ENCODE peak calls at places on chromosome 3, in nine cellular contexts. O, H, V, Z, L, K, N, M and D are unnamed samples.

GRCh38 chr3:52431459-52432223 is 13.3 kb downstream of the SEMA3G start:
- DNase-seq in V (no peak), N (no peak), H (no peak), Z (no peak), M (no peak), O (no peak), L (no peak), K (no peak), D (no peak)

GRCh38 chr3:123818324-123818920 is 65.7 kb downstream of the MYLK start:
- DNase-seq in K (no peak), H (no peak), N (no peak), V (no peak), L (no peak), Z (no peak), O (no peak), M (no peak), D (no peak)

GRCh38 chr3:8320711-8321458 is 180.7 kb upstream of the LMCD1 start:
- DNase-seq in O (no peak), V (peak), L (no peak), Z (no peak), K (peak), N (no peak), M (no peak), H (no peak), D (no peak)

GRCh38 chr3:139227165-139227564 is 116.7 kb upstream of the MRPS22 start:
- DNase-seq in O (no peak), M (no peak), H (no peak), N (no peak), Z (no peak), V (no peak), L (no peak), K (no peak), D (no peak)

GRCh38 chr3:184399410-184399809 is 19.6 kb downstream of the CHRD start:
- DNase-seq in H (no peak), L (no peak), K (no peak), O (no peak), N (no peak), Z (no peak), V (peak), M (no peak), D (no peak)

GRCh38 chr3:190811775-190812480 is 50.6 kb downstream of the GMNC start:
- DNase-seq in M (no peak), K (peak), Z (no peak), N (peak), L (peak), V (peak), O (peak), H (peak), D (no peak)

GRCh38 chr3:178420033-178420432 is 116.2 kb upstream of the KCNMB2 start:
- DNase-seq in Z (no peak), H (no peak), N (no peak), V (no peak), M (no peak), O (no peak), L (peak), K (peak), D (peak)

GRCh38 chr3:102451556-102451955 is 16.7 kb downstream of the ZPLD1 start:
- DNase-seq in N (no peak), Z (no peak), O (no peak), M (no peak), L (no peak), H (no peak), V (no peak), K (no peak), D (no peak)

GRCh38 chr3:123750659-123751420 is 133.3 kb downstream of the MYLK start:
- DNase-seq in Z (no peak), V (peak), K (no peak), H (no peak), N (no peak), L (no peak), M (no peak), O (peak), D (no peak)

GRCh38 chr3:101310580-101311375 is 9.6 kb downstream of the IMPG2 start:
- DNase-seq in Z (no peak), M (no peak), N (no peak), L (no peak), H (no peak), K (no peak), O (no peak), V (no peak), D (no peak)

GRCh38 chr3:112109313-112109712 is 23.1 kb downstream of the C3orf52 start:
- DNase-seq in O (no peak), H (no peak), V (no peak), N (no peak), L (peak), Z (no peak), M (no peak), K (peak), D (no peak)

GRCh38 chr3:13110678-13111116 is 37.5 kb upstream of the IQSEC1 start:
- DNase-seq in K (peak), O (no peak), Z (peak), N (no peak), L (no peak), H (peak), V (no peak), M (no peak), D (no peak)

GRCh38 chr3:168467085-168467714 is 371.5 kb upstream of the GOLIM4 start:
- DNase-seq in M (no peak), N (no peak), Z (no peak), K (no peak), O (peak), H (no peak), V (peak), L (no peak), D (peak)

GRCh38 chr3:114650808-114651207 is 357.0 kb downstream of the TIGIT start:
- DNase-seq in K (no peak), O (no peak), L (no peak), H (no peak), V (no peak), N (no peak), M (no peak), Z (no peak), D (no peak)

GRCh38 chr3:38141173-38141951 is 2.9 kb downstream of the MYD88 start:
- DNase-seq in H (no peak), L (no peak), V (no peak), N (no peak), K (no peak), Z (no peak), M (no peak), O (no peak), D (no peak)